ENCODE peak calls at places on chromosomes 5 and 9, in nine cellular contexts. D, E, G, P, Z, A, F, R and Q are unnamed samples.
A peak's percentile ranks its signal among the peaks of the same experiment; 100 is the strongest.

GRCh38 chr5:102536323-102536928 is 37.6 kb upstream of the SLCO6A1 start:
- DNase-seq in D (no peak), E (no peak), G (peak; percentile 7), P (no peak), Z (no peak), A (no peak), F (no peak), R (no peak), Q (peak; percentile 22)

GRCh38 chr5:142253938-142254895 is 70.6 kb downstream of the SPRY4 start:
- DNase-seq in D (no peak), E (peak; percentile 23), G (no peak), P (no peak), Z (no peak), A (no peak), F (no peak), R (no peak), Q (no peak)

GRCh38 chr5:125536582-125536981 is 790.1 kb upstream of the ZNF608 start:
- DNase-seq in D (no peak), E (no peak), G (no peak), P (no peak), Z (no peak), A (no peak), F (no peak), R (no peak), Q (no peak)

GRCh38 chr5:139246394-139246793 is 47.1 kb upstream of the MATR3 start:
- DNase-seq in D (no peak), E (peak; percentile 83), G (no peak), P (no peak), Z (no peak), A (peak; percentile 75), F (no peak), R (peak; percentile 14), Q (peak; percentile 83)

GRCh38 chr5:3026099-3026498 is 274.6 kb upstream of the IRX2 start:
- DNase-seq in D (no peak), E (no peak), G (no peak), P (no peak), Z (no peak), A (no peak), F (no peak), R (no peak), Q (no peak)

GRCh38 chr5:67790390-67790789 is 425.2 kb upstream of the PIK3R1 start:
- DNase-seq in D (no peak), E (no peak), G (no peak), P (no peak), Z (no peak), A (no peak), F (no peak), R (no peak), Q (no peak)

GRCh38 chr9:93891050-93891449 is 64.1 kb downstream of the BARX1 start:
- DNase-seq in D (no peak), E (no peak), G (no peak), P (no peak), Z (no peak), A (peak; percentile 16), F (no peak), R (no peak), Q (no peak)

GRCh38 chr9:126614455-126615248 is 924 bp downstream of the LMX1B start:
- DNase-seq in D (no peak), E (peak; percentile 53), G (no peak), P (no peak), Z (no peak), A (no peak), F (no peak), R (no peak), Q (no peak)

GRCh38 chr5:145811834-145812625 is 23.1 kb downstream of the PRELID2 start:
- DNase-seq in D (no peak), E (no peak), G (no peak), P (peak; percentile 56), Z (no peak), A (no peak), F (no peak), R (no peak), Q (no peak)

GRCh38 chr9:4674783-4675182 is 4.6 kb upstream of the CDC37L1 start:
- DNase-seq in D (no peak), E (peak; percentile 43), G (no peak), P (no peak), Z (no peak), A (no peak), F (no peak), R (no peak), Q (no peak)

GRCh38 chr9:133005221-133005760 is 25.5 kb upstream of the GTF3C5 start:
- DNase-seq in D (no peak), E (no peak), G (no peak), P (no peak), Z (no peak), A (no peak), F (no peak), R (no peak), Q (no peak)

GRCh38 chr9:90441814-90442213 is 200.8 kb downstream of the DIRAS2 start:
- DNase-seq in D (no peak), E (no peak), G (no peak), P (no peak), Z (no peak), A (no peak), F (no peak), R (no peak), Q (no peak)

GRCh38 chr5:173232499-173233346 is 2.3 kb downstream of the NKX2-5 start:
- DNase-seq in D (no peak), E (no peak), G (no peak), P (no peak), Z (no peak), A (no peak), F (no peak), R (no peak), Q (no peak)

GRCh38 chr5:150515446-150515845 is 7.5 kb downstream of the NDST1 start:
- DNase-seq in D (no peak), E (peak; percentile 53), G (no peak), P (no peak), Z (no peak), A (no peak), F (no peak), R (peak; percentile 64), Q (no peak)

GRCh38 chr5:160071521-160072299 is 47.5 kb downstream of the PWWP2A start:
- DNase-seq in D (peak; percentile 25), E (no peak), G (no peak), P (no peak), Z (peak; percentile 4), A (no peak), F (peak; percentile 25), R (no peak), Q (peak; percentile 52)

GRCh38 chr5:157267766-157268480 is 2.0 kb downstream of the CYFIP2 start:
- DNase-seq in D (no peak), E (no peak), G (no peak), P (no peak), Z (peak; percentile 55), A (no peak), F (peak; percentile 32), R (no peak), Q (no peak)

GRCh38 chr9:38390851-38391250 is 1.7 kb upstream of the ALDH1B1 start:
- DNase-seq in D (no peak), E (no peak), G (no peak), P (no peak), Z (no peak), A (no peak), F (no peak), R (no peak), Q (no peak)

GRCh38 chr5:78647411-78647818 is 1.2 kb downstream of the LHFPL2 start:
- DNase-seq in D (no peak), E (peak; percentile 64), G (no peak), P (peak; percentile 6), Z (peak; percentile 49), A (no peak), F (no peak), R (peak; percentile 14), Q (peak; percentile 63)

GRCh38 chr5:135262364-135262763 is 136.7 kb downstream of the MACROH2A1 start:
- DNase-seq in D (no peak), E (no peak), G (no peak), P (no peak), Z (no peak), A (no peak), F (no peak), R (no peak), Q (no peak)

GRCh38 chr5:16727937-16728336 is 111.1 kb upstream of the RETREG1 start:
- DNase-seq in D (peak; percentile 35), E (no peak), G (no peak), P (no peak), Z (no peak), A (no peak), F (no peak), R (no peak), Q (peak; percentile 65)

GRCh38 chr5:33299621-33300208 is 141.1 kb upstream of the TARS1 start:
- DNase-seq in D (no peak), E (peak; percentile 42), G (no peak), P (peak; percentile 26), Z (peak; percentile 61), A (no peak), F (no peak), R (no peak), Q (peak; percentile 75)

GRCh38 chr5:134038143-134038542 is 33.4 kb upstream of the VDAC1 start:
- DNase-seq in D (no peak), E (no peak), G (no peak), P (no peak), Z (no peak), A (no peak), F (no peak), R (no peak), Q (no peak)

GRCh38 chr5:115815693-115816225 is 700 bp downstream of the CDO1 start:
- DNase-seq in D (no peak), E (peak; percentile 25), G (no peak), P (no peak), Z (no peak), A (no peak), F (peak; percentile 15), R (peak; percentile 32), Q (peak; percentile 63)

GRCh38 chr9:116087246-116087645 is 66.3 kb upstream of the PAPPA start:
- DNase-seq in D (peak; percentile 29), E (peak; percentile 75), G (no peak), P (no peak), Z (no peak), A (no peak), F (peak; percentile 33), R (peak; percentile 35), Q (no peak)

GRCh38 chr9:113879906-113880305 is 3.8 kb downstream of the ZNF618 start:
- DNase-seq in D (no peak), E (peak; percentile 27), G (no peak), P (no peak), Z (no peak), A (no peak), F (no peak), R (no peak), Q (no peak)

GRCh38 chr5:159017787-159018186 is 81.9 kb downstream of the EBF1 start:
- DNase-seq in D (peak; percentile 86), E (peak; percentile 93), G (no peak), P (peak; percentile 3), Z (no peak), A (no peak), F (peak; percentile 78), R (peak; percentile 62), Q (peak; percentile 65)

GRCh38 chr5:167801999-167802398 is 489.4 kb upstream of the WWC1 start:
- DNase-seq in D (no peak), E (no peak), G (no peak), P (no peak), Z (no peak), A (no peak), F (no peak), R (no peak), Q (no peak)